ENCODE peak calls at places on chromosomes 6 and 20, in nine cellular contexts. One of them, this sample, is unnamed.

GRCh38 chr6:152309648-152310047 is 327.5 kb downstream of the SYNE1 start:
- DNase-seq in AG08396: no peak
- DNase-seq in upper lobe of right lung: no peak
- DNase-seq in cardiac muscle cell: no peak
- DNase-seq in T1000: no peak
- DNase-seq in CD8-positive, alpha-beta T cell: peak; percentile 40
- DNase-seq in RPMI8226: peak; percentile 57
- DNase-seq in EH: no peak
- DNase-seq in transverse colon: peak; percentile 25
- DNase-seq in this sample: no peak

GRCh38 chr6:138377844-138378243 is at the start of gene SMIM28:
- DNase-seq in CD8-positive, alpha-beta T cell: no peak
- DNase-seq in RPMI8226: no peak
- DNase-seq in upper lobe of right lung: no peak
- DNase-seq in EH: no peak
- DNase-seq in AG08396: no peak
- DNase-seq in cardiac muscle cell: no peak
- DNase-seq in transverse colon: no peak
- DNase-seq in T1000: no peak
- DNase-seq in this sample: no peak

GRCh38 chr20:45325367-45325766 is 17.3 kb upstream of the MATN4 start:
- DNase-seq in AG08396: no peak
- DNase-seq in upper lobe of right lung: no peak
- DNase-seq in T1000: no peak
- DNase-seq in cardiac muscle cell: no peak
- DNase-seq in EH: no peak
- DNase-seq in RPMI8226: no peak
- DNase-seq in CD8-positive, alpha-beta T cell: no peak
- DNase-seq in transverse colon: no peak
- DNase-seq in this sample: no peak

GRCh38 chr20:49916146-49917002 is 1.0 kb upstream of the SPATA2 start:
- DNase-seq in RPMI8226: peak; percentile 48
- DNase-seq in cardiac muscle cell: no peak
- DNase-seq in AG08396: peak; percentile 39
- DNase-seq in transverse colon: peak; percentile 77
- DNase-seq in T1000: no peak
- DNase-seq in EH: peak; percentile 47
- DNase-seq in CD8-positive, alpha-beta T cell: no peak
- DNase-seq in upper lobe of right lung: no peak
- DNase-seq in this sample: peak; percentile 55

GRCh38 chr6:36997811-36998722 is 7.4 kb upstream of the FGD2 start:
- DNase-seq in AG08396: no peak
- DNase-seq in RPMI8226: no peak
- DNase-seq in CD8-positive, alpha-beta T cell: no peak
- DNase-seq in cardiac muscle cell: peak; percentile 51
- DNase-seq in T1000: no peak
- DNase-seq in transverse colon: peak; percentile 49
- DNase-seq in upper lobe of right lung: peak; percentile 84
- DNase-seq in EH: no peak
- DNase-seq in this sample: peak; percentile 77

GRCh38 chr6:34324738-34325444 is 67.6 kb downstream of the NUDT3 start:
- DNase-seq in CD8-positive, alpha-beta T cell: no peak
- DNase-seq in EH: peak; percentile 28
- DNase-seq in RPMI8226: no peak
- DNase-seq in upper lobe of right lung: no peak
- DNase-seq in transverse colon: no peak
- DNase-seq in AG08396: peak; percentile 50
- DNase-seq in cardiac muscle cell: peak; percentile 28
- DNase-seq in T1000: no peak
- DNase-seq in this sample: no peak

GRCh38 chr20:60400567-60400966 is 442.3 kb downstream of the CDH26 start:
- DNase-seq in AG08396: no peak
- DNase-seq in RPMI8226: no peak
- DNase-seq in transverse colon: no peak
- DNase-seq in CD8-positive, alpha-beta T cell: no peak
- DNase-seq in cardiac muscle cell: no peak
- DNase-seq in upper lobe of right lung: no peak
- DNase-seq in T1000: no peak
- DNase-seq in EH: no peak
- DNase-seq in this sample: no peak

GRCh38 chr6:138086573-138087196 is 20.5 kb downstream of the PERP start:
- DNase-seq in T1000: peak; percentile 20
- DNase-seq in transverse colon: no peak
- DNase-seq in EH: peak; percentile 38
- DNase-seq in AG08396: no peak
- DNase-seq in upper lobe of right lung: no peak
- DNase-seq in CD8-positive, alpha-beta T cell: no peak
- DNase-seq in RPMI8226: no peak
- DNase-seq in cardiac muscle cell: no peak
- DNase-seq in this sample: peak; percentile 28

This sample was measured in pancreas.